ENCODE peak calls at places on chromosomes 1 and 21, in seven cellular contexts. J, F, Q, V, L, U and H are unnamed samples.

GRCh38 chr1:169711469-169712308 is at the start of gene SELL:
- DNase-seq in J (peak; percentile 83), F (peak; percentile 33), Q (peak; percentile 70), V (peak; percentile 86), L (peak; percentile 15), U (peak; percentile 76), H (peak; percentile 68)

GRCh38 chr1:206065547-206066143 is 12.7 kb downstream of the RHEX start:
- DNase-seq in J (no peak), F (no peak), Q (no peak), V (no peak), L (no peak), U (no peak), H (no peak)

GRCh38 chr1:46495778-46496177 is 6.1 kb downstream of the DMBX1 start:
- DNase-seq in J (peak; percentile 13), F (no peak), Q (no peak), V (no peak), L (no peak), U (no peak), H (no peak)

GRCh38 chr1:85467036-85467435 is 2.1 kb upstream of the DDAH1 start:
- DNase-seq in J (no peak), F (no peak), Q (no peak), V (no peak), L (no peak), U (no peak), H (no peak)

GRCh38 chr21:14361958-14362357 is 21.0 kb downstream of the HSPA13 start:
- DNase-seq in J (peak; percentile 6), F (no peak), Q (no peak), V (no peak), L (no peak), U (no peak), H (no peak)

GRCh38 chr21:32789709-32790108 is 18.2 kb upstream of the PAXBP1 start:
- DNase-seq in J (peak; percentile 63), F (no peak), Q (no peak), V (no peak), L (no peak), U (no peak), H (no peak)

GRCh38 chr1:5513179-5513578 is 479.0 kb downstream of the NPHP4 start:
- DNase-seq in J (no peak), F (no peak), Q (no peak), V (no peak), L (no peak), U (no peak), H (no peak)

GRCh38 chr21:15207231-15207630 is 142.4 kb upstream of the NRIP1 start:
- DNase-seq in J (no peak), F (no peak), Q (no peak), V (no peak), L (no peak), U (no peak), H (no peak)

GRCh38 chr21:44618504-44618903 is 6.6 kb downstream of the KRTAP10-8 start:
- DNase-seq in J (no peak), F (no peak), Q (peak; percentile 68), V (peak; percentile 66), L (no peak), U (no peak), H (peak; percentile 14)

GRCh38 chr1:204036882-204037645 is 35.9 kb upstream of the SOX13 start:
- DNase-seq in J (no peak), F (no peak), Q (no peak), V (peak; percentile 28), L (no peak), U (no peak), H (no peak)
- H3K23ac ChIP-seq in J (no peak overlapping the region), F (no peak overlapping the region), Q (no peak overlapping the region), V (no peak overlapping the region), L (no peak overlapping the region), U (no peak overlapping the region), H (no peak overlapping the region)

DNA sequence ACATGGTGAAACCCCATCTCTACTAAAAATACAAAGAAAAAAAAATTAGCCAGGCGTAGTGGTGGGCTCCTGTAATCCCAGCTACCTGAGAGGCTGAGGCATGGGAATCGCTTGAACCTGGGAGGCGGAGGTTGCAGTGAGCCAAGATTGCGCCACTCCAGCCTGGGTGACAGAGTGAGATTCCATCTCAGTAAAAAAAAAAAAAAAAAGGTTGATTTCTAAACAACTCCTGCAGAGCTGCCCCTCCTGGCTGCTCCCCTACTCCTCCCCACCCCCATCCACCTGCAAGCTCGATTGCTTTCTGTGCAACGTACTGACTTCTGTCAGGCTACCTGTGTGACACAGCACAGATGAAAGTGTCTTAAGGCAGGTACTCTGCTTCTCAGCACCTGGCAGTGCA is 13.3 kb downstream of the ETV3L start:
- DNase-seq in J (peak; percentile 32), F (no peak), Q (peak; percentile 29), V (no peak), L (no peak), U (no peak), H (no peak)
- H3K23ac ChIP-seq in J (peak overlapping the region; percentile 88), F (no peak overlapping the region), Q (no peak overlapping the region), V (no peak overlapping the region), L (no peak overlapping the region), U (no peak overlapping the region), H (no peak overlapping the region)

GRCh38 chr1:67843746-67844145 is 10.5 kb upstream of the GNG12 start:
- DNase-seq in J (no peak), F (no peak), Q (no peak), V (no peak), L (no peak), U (no peak), H (no peak)

GRCh38 chr1:67843335-67843734 is 10.1 kb upstream of the GNG12 start:
- DNase-seq in J (no peak), F (no peak), Q (no peak), V (no peak), L (no peak), U (no peak), H (peak; percentile 52)

GRCh38 chr1:67844988-67845387 is 11.7 kb upstream of the GNG12 start:
- DNase-seq in J (no peak), F (no peak), Q (no peak), V (no peak), L (no peak), U (no peak), H (no peak)

GRCh38 chr1:67847466-67847865 is 14.2 kb upstream of the GNG12 start:
- DNase-seq in J (no peak), F (no peak), Q (no peak), V (no peak), L (no peak), U (peak; percentile 14), H (peak; percentile 74)

GRCh38 chr1:67846538-67846937 is 13.3 kb upstream of the GNG12 start:
- DNase-seq in J (no peak), F (no peak), Q (no peak), V (no peak), L (no peak), U (no peak), H (no peak)
- H3K23ac ChIP-seq in J (no peak overlapping the region), F (no peak overlapping the region), Q (no peak overlapping the region), V (no peak overlapping the region), L (no peak overlapping the region), U (no peak overlapping the region), H (no peak overlapping the region)

GRCh38 chr21:20572582-20572981 is 425.6 kb upstream of the NCAM2 start:
- DNase-seq in J (no peak), F (no peak), Q (no peak), V (no peak), L (no peak), U (no peak), H (no peak)

DNA sequence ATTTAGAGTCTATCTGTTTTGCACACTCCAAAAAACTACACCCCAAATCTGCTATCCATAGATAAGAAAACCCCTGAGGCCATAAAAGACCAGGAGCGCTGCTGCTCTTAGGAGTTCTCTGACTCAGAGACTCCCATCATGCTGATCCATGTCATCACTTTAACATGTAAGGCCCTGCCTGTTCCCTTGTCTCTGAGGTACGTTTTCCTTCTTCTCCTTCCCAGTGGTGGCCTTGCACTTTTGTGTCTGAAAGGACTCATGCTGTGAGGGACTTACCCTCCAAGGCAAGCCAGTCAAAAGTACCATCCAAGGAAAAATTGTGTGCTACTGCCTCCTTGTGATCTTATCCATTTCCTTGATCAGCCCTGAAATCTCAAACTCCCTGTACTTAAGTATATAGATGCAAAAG is 427.4 kb upstream of the NCAM2 start:
- DNase-seq in J (no peak), F (peak; percentile 55), Q (peak; percentile 88), V (peak; percentile 96), L (peak; percentile 73), U (peak; percentile 6), H (no peak)
- H3K23ac ChIP-seq in J (no peak overlapping the region), F (no peak overlapping the region), Q (no peak overlapping the region), V (no peak overlapping the region), L (no peak overlapping the region), U (no peak overlapping the region), H (no peak overlapping the region)

GRCh38 chr1:155479205-155479604 is 83.4 kb downstream of the ASH1L start:
- DNase-seq in J (peak; percentile 55), F (no peak), Q (no peak), V (no peak), L (no peak), U (peak; percentile 58), H (peak; percentile 72)
- H3K23ac ChIP-seq in J (no peak overlapping the region), F (no peak overlapping the region), Q (no peak overlapping the region), V (no peak overlapping the region), L (no peak overlapping the region), U (no peak overlapping the region), H (no peak overlapping the region)

GRCh38 chr1:78843111-78843908 is 163.2 kb downstream of the ADGRL4 start:
- DNase-seq in J (peak; percentile 5), F (no peak), Q (no peak), V (no peak), L (no peak), U (peak; percentile 64), H (peak; percentile 68)

GRCh38 chr1:78836736-78837135 is 169.8 kb downstream of the ADGRL4 start:
- DNase-seq in J (no peak), F (no peak), Q (no peak), V (no peak), L (no peak), U (peak; percentile 37), H (no peak)

GRCh38 chr1:78840447-78841251 is 165.9 kb downstream of the ADGRL4 start:
- DNase-seq in J (peak; percentile 2), F (peak; percentile 30), Q (peak; percentile 36), V (peak; percentile 27), L (no peak), U (peak; percentile 87), H (peak; percentile 83)

GRCh38 chr1:78834201-78834741 is 172.3 kb downstream of the ADGRL4 start:
- DNase-seq in J (no peak), F (no peak), Q (no peak), V (no peak), L (no peak), U (peak; percentile 11), H (no peak)

GRCh38 chr1:78839704-78840277 is 166.7 kb downstream of the ADGRL4 start:
- DNase-seq in J (peak; percentile 82), F (peak; percentile 48), Q (no peak), V (peak; percentile 42), L (no peak), U (peak; percentile 51), H (peak; percentile 51)
- H3K23ac ChIP-seq in J (no peak overlapping the region), F (no peak overlapping the region), Q (no peak overlapping the region), V (no peak overlapping the region), L (no peak overlapping the region), U (no peak overlapping the region), H (no peak overlapping the region)

GRCh38 chr1:6570066-6570465 is 9.7 kb upstream of the ZBTB48 start:
- DNase-seq in J (no peak), F (no peak), Q (no peak), V (no peak), L (no peak), U (no peak), H (no peak)
- H3K23ac ChIP-seq in J (no peak overlapping the region), F (no peak overlapping the region), Q (no peak overlapping the region), V (no peak overlapping the region), L (no peak overlapping the region), U (no peak overlapping the region), H (no peak overlapping the region)

GRCh38 chr1:111486431-111486830 is 12.6 kb downstream of the C1orf162 start:
- DNase-seq in J (no peak), F (no peak), Q (no peak), V (no peak), L (no peak), U (no peak), H (no peak)
- H3K23ac ChIP-seq in J (no peak overlapping the region), F (no peak overlapping the region), Q (no peak overlapping the region), V (no peak overlapping the region), L (no peak overlapping the region), U (no peak overlapping the region), H (no peak overlapping the region)